ENCODE peak calls at places on chromosomes 11 and 22, in nine cellular contexts. P, Y, V, X, E, L, I, W and Z are unnamed samples. For H3K4me1, the result is how much of the 10 kb centered on the place peaks cover.

GRCh38 chr11:17352925-17353227 is 1.3 kb downstream of the NCR3LG1 start:
- DNase-seq in W (peak), L (no peak), V (peak), Y (no peak), X (no peak), P (peak), E (peak), I (peak), Z (peak)

GRCh38 chr11:95512177-95512576 is 277.4 kb downstream of the FAM76B start:
- DNase-seq in Y (no peak), I (no peak), E (no peak), P (no peak), L (no peak), W (no peak), V (peak), X (no peak), Z (peak)

GRCh38 chr11:124758355-124759267 is 3.5 kb downstream of the ESAM start:
- DNase-seq in X (peak), V (peak), Y (no peak), I (peak), W (peak), L (peak), E (peak), P (peak), Z (no peak)

GRCh38 chr22:31501738-31502137 is 5.4 kb downstream of the SFI1 start:
- DNase-seq in L (no peak), I (no peak), V (no peak), W (no peak), E (no peak), Y (no peak), P (no peak), X (no peak), Z (no peak)

GRCh38 chr11:19275496-19275895 is 34.8 kb upstream of the E2F8 start:
- DNase-seq in X (no peak), L (no peak), E (no peak), Y (no peak), V (no peak), W (no peak), I (peak), P (no peak), Z (no peak)

GRCh38 chr22:50713571-50714056 is 24.4 kb upstream of the ACR start:
- DNase-seq in V (no peak), E (peak), Y (no peak), X (no peak), I (no peak), W (no peak), L (no peak), P (no peak), Z (no peak)

GRCh38 chr22:27836181-27836580 is 34.6 kb upstream of the MN1 start:
- DNase-seq in P (no peak), L (no peak), I (no peak), Y (no peak), V (no peak), X (no peak), W (no peak), E (no peak), Z (no peak)

GRCh38 chr11:100581318-100581717 is 105.8 kb upstream of the ARHGAP42 start:
- DNase-seq in Y (no peak), I (peak), E (no peak), V (no peak), X (no peak), L (no peak), P (no peak), W (no peak), Z (no peak)

GRCh38 chr22:44023404-44024287 is 456 bp upstream of the PARVB start:
- DNase-seq in W (no peak), Y (no peak), V (peak), I (peak), X (peak), P (peak), E (peak), L (no peak), Z (peak)

GRCh38 chr22:28958611-28959010 is 75.2 kb downstream of the ZNRF3 start:
- DNase-seq in W (no peak), X (no peak), I (no peak), E (no peak), L (no peak), P (no peak), Y (no peak), V (no peak), Z (no peak)

GRCh38 chr11:122319011-122319410 is 203.0 kb upstream of the BLID start:
- DNase-seq in W (no peak), I (no peak), E (no peak), V (no peak), X (no peak), L (no peak), P (no peak), Y (no peak), Z (no peak)

GRCh38 chr11:61550665-61551227 is 30.1 kb downstream of the SYT7 start:
- DNase-seq in L (no peak), V (no peak), E (no peak), Y (no peak), P (no peak), W (no peak), I (no peak), X (no peak), Z (no peak)

GRCh38 chr11:61783717-61784505 is 8.5 kb downstream of the TMEM258 start:
- DNase-seq in W (no peak), L (no peak), X (no peak), Y (no peak), V (no peak), I (no peak), P (no peak), E (peak), Z (no peak)

GRCh38 chr11:2771758-2772466 is 72.1 kb upstream of the KCNQ1OT1 start:
- DNase-seq in V (peak), P (peak), E (peak), Y (no peak), X (no peak), I (no peak), W (peak), L (no peak), Z (peak)

GRCh38 chr11:2728663-2729332 is 29.0 kb upstream of the KCNQ1OT1 start:
- DNase-seq in Y (no peak), L (no peak), P (no peak), V (no peak), X (no peak), W (no peak), I (no peak), E (no peak), Z (no peak)

GRCh38 chr11:19316434-19316833 is 75.7 kb upstream of the E2F8 start:
- DNase-seq in X (no peak), I (no peak), E (no peak), L (no peak), V (peak), Y (no peak), P (no peak), W (peak), Z (peak)

GRCh38 chr22:22856364-22856763 is 31.3 kb upstream of the IGLL5 start:
- DNase-seq in V (no peak), I (no peak), Y (no peak), W (no peak), L (no peak), X (no peak), E (no peak), P (no peak), Z (no peak)

GRCh38 chr11:64076764-64077163 is 41.0 kb downstream of the FLRT1 start:
- DNase-seq in P (no peak), Y (no peak), L (no peak), V (no peak), X (no peak), E (no peak), W (no peak), I (no peak), Z (no peak)

GRCh38 chr22:46994265-46994664 is 231.8 kb downstream of the TBC1D22A start:
- DNase-seq in W (no peak), X (no peak), P (peak), L (no peak), V (no peak), E (peak), Y (no peak), I (no peak), Z (no peak)

GRCh38 chr22:43127166-43127908 is 15.9 kb downstream of the MCAT start:
- DNase-seq in I (peak), W (no peak), E (no peak), L (peak), Y (no peak), P (peak), X (no peak), V (no peak), Z (no peak)

GRCh38 chr11:112255075-112255739 is 5.5 kb downstream of the PLET1 start:
- DNase-seq in L (no peak), Y (no peak), P (no peak), X (no peak), W (peak), V (no peak), I (peak), E (no peak), Z (no peak)

GRCh38 chr11:6746626-6747025 is 25.1 kb downstream of the OR2AG2 start:
- DNase-seq in X (no peak), Y (no peak), L (no peak), E (no peak), W (no peak), P (no peak), V (no peak), I (no peak), Z (no peak)
- H3K4me3 ChIP-seq in X (no peak), Y (peak), L (no peak), E (peak), W (peak), P (peak), V (no peak), I (no peak), Z (peak)

DNA sequence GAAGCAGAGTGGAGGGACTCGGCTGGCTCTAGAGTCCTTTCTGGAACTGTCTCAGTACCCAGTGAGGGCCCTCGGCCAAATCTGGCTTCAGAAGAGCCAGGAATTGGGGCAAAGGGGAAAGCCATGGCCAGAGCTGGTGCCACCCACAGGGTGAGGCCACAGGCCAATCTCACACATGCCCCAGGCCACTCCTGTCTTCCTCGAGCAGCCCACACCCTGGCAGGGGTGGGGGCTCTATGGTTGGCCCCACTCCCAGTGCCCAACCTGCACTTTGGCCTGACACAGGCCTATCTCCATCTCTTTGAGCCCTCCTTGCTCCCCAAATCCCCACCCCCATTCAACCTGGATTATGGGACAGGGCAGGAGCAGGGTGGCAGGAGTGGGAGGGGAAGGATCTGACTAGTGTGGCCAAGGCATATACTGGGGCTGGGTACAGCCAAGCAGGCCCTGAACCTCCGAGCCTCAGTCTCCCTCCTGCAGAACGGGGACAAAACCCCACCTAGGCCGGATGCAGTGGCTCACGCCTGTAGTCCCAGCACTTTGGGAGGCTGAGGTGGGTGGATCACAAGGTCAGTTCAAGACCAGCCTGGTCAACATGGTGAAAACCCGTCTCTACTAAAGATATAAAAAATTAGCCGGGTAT is 6.9 kb downstream of the TST start:
- DNase-seq in V (no peak), Y (no peak), E (no peak), I (no peak), P (peak), X (no peak), L (no peak), W (peak), Z (no peak)
- TF ChIP-seq CTCF in V (no peak), Y (no peak), E (no peak), I (no peak), P (no peak), X (no peak), L (no peak), W (no peak), Z (no peak)

DNA sequence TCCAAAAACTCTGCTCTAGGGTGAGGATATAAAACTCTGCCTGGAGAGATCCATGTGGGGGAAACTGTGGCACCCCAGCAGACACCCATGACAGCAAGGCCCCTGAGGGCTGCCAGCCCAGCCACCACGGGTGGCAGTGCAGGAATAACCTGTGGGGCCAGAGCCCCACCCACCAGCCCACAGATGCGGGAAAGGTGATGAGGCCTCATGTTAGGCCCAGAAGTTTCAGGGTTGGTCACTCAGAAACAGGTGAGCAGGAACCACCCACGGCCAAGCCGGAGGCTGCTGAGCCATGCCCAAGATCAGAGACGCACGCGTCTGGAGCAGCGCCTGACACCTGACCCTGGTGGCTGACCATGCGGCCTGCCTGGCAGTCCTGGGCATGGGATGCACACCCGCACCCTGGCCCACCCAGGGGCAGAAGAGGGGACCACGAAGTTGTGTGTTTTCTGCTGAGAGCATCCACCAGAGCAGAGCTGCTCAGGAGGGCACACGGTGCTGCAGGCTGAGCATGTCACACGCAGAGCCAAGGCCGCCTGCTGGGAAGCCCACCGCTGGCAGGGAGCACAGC is 41.3 kb downstream of the DUSP8 start:
- DNase-seq in L (no peak), V (no peak), E (no peak), X (no peak), W (no peak), P (no peak), Y (no peak), I (no peak), Z (no peak)
- H3K4me1 ChIP-seq in L (under half), V (half or more), E (half or more), X (under half), W (half or more), P (half or more), Y (under half), I (under half), Z (under half)

GRCh38 chr11:67300756-67301312 is 2.5 kb upstream of the SSH3 start:
- DNase-seq in V (peak), I (no peak), W (no peak), Y (no peak), P (no peak), E (no peak), L (no peak), X (no peak), Z (no peak)
- H3K4me3 ChIP-seq in V (no peak), I (no peak), W (no peak), Y (no peak), P (no peak), E (no peak), L (no peak), X (no peak), Z (no peak)

DNA sequence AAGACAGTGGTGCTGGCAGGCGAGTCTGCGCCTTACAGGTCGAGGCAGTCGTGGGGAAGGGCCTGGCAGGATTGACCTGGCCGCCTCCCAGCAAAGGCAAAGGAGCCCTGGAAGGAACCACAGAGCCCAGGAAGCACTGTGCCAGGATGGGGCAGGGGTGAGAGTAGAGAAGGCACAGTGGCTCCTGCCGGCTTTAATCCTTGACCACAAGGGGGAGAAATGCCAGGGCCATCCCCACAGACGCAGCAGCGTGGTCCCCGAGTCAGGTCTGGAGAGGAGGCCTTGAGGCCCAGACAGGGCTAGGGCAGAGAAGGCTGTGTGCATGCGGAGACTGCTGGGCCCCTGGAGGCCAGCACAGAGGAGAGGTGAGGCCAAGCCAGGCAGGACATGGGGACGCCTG is 9.9 kb upstream of the NDUFS8 start:
- DNase-seq in X (peak), P (peak), W (no peak), E (peak), V (no peak), L (no peak), Y (no peak), I (peak), Z (no peak)
- TF ChIP-seq CTCF in X (peak), P (no peak), W (no peak), E (no peak), V (no peak), L (peak), Y (no peak), I (peak), Z (no peak)

DNA sequence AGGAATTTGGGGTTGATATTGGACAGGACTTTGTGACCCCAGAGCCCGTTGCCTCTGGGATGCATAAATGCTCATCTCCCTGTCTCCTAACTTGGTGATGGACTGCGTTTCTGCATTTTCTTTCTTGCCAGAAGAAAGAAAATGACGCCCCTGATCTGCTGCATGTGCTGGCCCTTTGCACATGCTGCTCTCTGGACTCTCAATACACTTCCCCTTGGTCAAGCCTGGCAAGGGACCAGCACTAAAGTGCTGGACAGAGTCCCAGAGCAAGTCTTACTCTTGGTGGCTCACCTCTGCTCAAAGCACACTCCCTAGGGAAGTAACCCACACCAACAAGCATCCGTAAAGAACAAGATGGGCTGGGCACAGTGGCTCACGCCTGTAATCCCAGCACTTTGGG is 40.7 kb downstream of the MYH9 start:
- DNase-seq in I (no peak), W (no peak), X (no peak), Y (no peak), E (no peak), P (peak), V (peak), L (no peak), Z (no peak)
- H3K4me1 ChIP-seq in I (under half), W (half or more), X (under half), Y (under half), E (half or more), P (half or more), V (half or more), L (under half), Z (under half)

DNA sequence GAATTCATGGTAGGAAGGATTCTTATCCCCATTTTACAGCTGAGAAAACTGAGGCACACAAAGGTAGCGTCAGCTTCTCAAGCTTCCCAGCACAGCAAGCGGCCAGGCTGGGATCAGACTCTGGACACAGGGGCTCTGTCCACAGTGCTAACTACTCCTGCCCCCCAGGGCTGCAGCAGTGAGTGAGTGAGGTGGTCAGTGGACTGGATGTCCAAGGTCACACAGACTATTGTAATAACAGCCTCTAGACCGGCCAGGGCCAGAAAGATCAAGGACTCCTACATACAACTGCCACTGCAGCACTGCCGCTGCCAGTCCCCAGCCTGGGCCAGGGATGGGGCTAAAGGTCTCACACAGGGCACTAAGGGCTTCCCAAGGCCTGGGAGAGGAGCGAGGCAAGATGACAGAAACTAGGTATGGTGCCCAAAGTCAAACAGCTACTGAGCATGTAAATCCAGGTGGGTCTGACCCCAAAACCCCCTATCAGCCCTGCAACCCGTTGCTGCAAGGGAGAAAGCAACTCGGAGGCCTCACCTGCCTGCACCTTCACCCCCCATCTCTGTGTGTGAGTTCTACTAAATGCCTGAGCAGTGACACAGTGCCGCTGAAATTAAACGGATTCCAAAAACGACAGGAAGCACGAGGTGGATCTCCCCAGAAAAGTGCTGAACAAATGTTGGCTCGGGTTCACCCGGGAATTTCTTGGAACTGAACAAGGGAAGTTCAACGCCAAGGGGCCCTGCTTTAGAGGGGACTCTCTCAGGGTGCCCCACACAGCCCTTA is 161.8 kb upstream of the GRK3 start:
- DNase-seq in L (no peak), I (peak), Y (no peak), V (peak), P (no peak), W (peak), E (no peak), X (no peak), Z (no peak)
- H3K4me3 ChIP-seq in L (no peak), I (peak), Y (peak), V (no peak), P (peak), W (no peak), E (peak), X (peak), Z (no peak)